ENCODE peak calls at places on chromosomes 5 and 9, in four cellular contexts. H, Y, O and X are unnamed samples. For H3K4me1, the result is how much of the 10 kb centered on the place peaks cover.

GRCh38 chr5:51383494-51384081 is 340 bp downstream of the ISL1 start:
- DNase-seq in Y (no peak), H (no peak), O (peak), X (peak)

GRCh38 chr5:119271758-119272730 is 83.8 kb upstream of the TNFAIP8 start:
- DNase-seq in H (peak), Y (no peak), O (no peak), X (no peak)

GRCh38 chr5:27124590-27124989 is 86.2 kb upstream of the CDH9 start:
- DNase-seq in Y (no peak), H (peak), O (peak), X (peak)

GRCh38 chr5:78781611-78782356 is 133.2 kb upstream of the LHFPL2 start:
- DNase-seq in H (no peak), Y (no peak), O (no peak), X (no peak)

GRCh38 chr5:52073993-52074689 is 690.9 kb downstream of the ISL1 start:
- DNase-seq in O (no peak), Y (no peak), H (no peak), X (no peak)

GRCh38 chr9:22049411-22049810 is 40.3 kb upstream of the CDKN2B start:
- DNase-seq in O (no peak), H (peak), Y (no peak), X (no peak)

GRCh38 chr5:177264178-177264577 is 39.3 kb downstream of the RAB24 start:
- DNase-seq in H (no peak), Y (no peak), O (no peak), X (no peak)

GRCh38 chr5:36744041-36744677 is 132.4 kb upstream of the NIPBL start:
- DNase-seq in H (peak), O (peak), Y (no peak), X (no peak)

GRCh38 chr5:127867006-127867788 is 164.0 kb downstream of the CCDC192 start:
- DNase-seq in H (no peak), Y (no peak), O (no peak), X (no peak)

GRCh38 chr5:76641514-76642120 is 18.4 kb upstream of the F2RL2 start:
- DNase-seq in Y (peak), H (peak), O (peak), X (peak)

GRCh38 chr5:92378961-92379611 is 996.0 kb upstream of the ARRDC3 start:
- DNase-seq in H (peak), Y (peak), O (peak), X (peak)

GRCh38 chr5:72160959-72161358 is 53.7 kb downstream of the MAP1B start:
- DNase-seq in O (no peak), H (peak), Y (no peak), X (no peak)

GRCh38 chr9:81759680-81760215 is 70.4 kb upstream of the TLE1 start:
- DNase-seq in H (peak), Y (no peak), O (no peak), X (no peak)

GRCh38 chr9:114893622-114894021 is 36.8 kb downstream of the TNFSF8 start:
- DNase-seq in Y (no peak), O (no peak), H (peak), X (no peak)

GRCh38 chr5:122099060-122099790 is 21.2 kb upstream of the LOX start:
- DNase-seq in O (no peak), Y (no peak), H (peak), X (peak)

GRCh38 chr5:115594343-115595047 is 7.8 kb downstream of the TICAM2 start:
- DNase-seq in H (peak), O (no peak), Y (no peak), X (no peak)

GRCh38 chr9:98983295-98984268 is 39.9 kb downstream of the COL15A1 start:
- DNase-seq in H (peak), Y (no peak), O (no peak), X (no peak)

GRCh38 chr5:55441107-55441771 is 93.5 kb downstream of the PLPP1 start:
- DNase-seq in Y (no peak), H (peak), O (peak), X (no peak)

GRCh38 chr5:68612972-68613371 is 397.4 kb downstream of the PIK3R1 start:
- DNase-seq in H (no peak), O (no peak), Y (no peak), X (no peak)

GRCh38 chr9:70561805-70562395 is 147.4 kb upstream of the KLF9 start:
- DNase-seq in Y (no peak), H (no peak), O (no peak), X (no peak)

GRCh38 chr5:117286813-117287212 is 712.2 kb upstream of the SEMA6A start:
- DNase-seq in O (no peak), H (no peak), Y (no peak), X (no peak)

GRCh38 chr5:159777049-159777448 is 139.2 kb upstream of the ADRA1B start:
- DNase-seq in O (no peak), H (no peak), Y (no peak), X (no peak)

GRCh38 chr9:110432253-110432652 is 94.6 kb upstream of the TXNDC8 start:
- DNase-seq in H (peak), Y (no peak), O (no peak), X (no peak)

GRCh38 chr5:114789773-114790402 is 379.8 kb downstream of the TRIM36 start:
- DNase-seq in H (peak), Y (no peak), O (peak), X (no peak)

GRCh38 chr9:34334337-34334824 is 5.0 kb downstream of the NUDT2 start:
- DNase-seq in O (no peak), Y (no peak), H (no peak), X (peak)

GRCh38 chr9:109355564-109356297 is 34.9 kb upstream of the EPB41L4B start:
- DNase-seq in H (no peak), Y (peak), O (no peak), X (no peak)

GRCh38 chr9:34253460-34253837 is 74.6 kb downstream of the UBAP1 start:
- DNase-seq in H (peak), Y (no peak), O (peak), X (no peak)

GRCh38 chr5:129830288-129830687 is 74.0 kb upstream of the CHSY3 start:
- DNase-seq in Y (no peak), O (no peak), H (no peak), X (no peak)

GRCh38 chr9:21543187-21543586 is 61.1 kb upstream of the IFNE start:
- DNase-seq in H (no peak), O (no peak), Y (no peak), X (no peak)

GRCh38 chr9:131616983-131617604 is 71.8 kb downstream of the PRRT1B start:
- DNase-seq in Y (no peak), H (no peak), O (no peak), X (no peak)

GRCh38 chr9:119086590-119086989 is 282.6 kb downstream of the BRINP1 start:
- DNase-seq in Y (peak), H (no peak), O (no peak), X (no peak)

GRCh38 chr5:59845733-59846132 is 47.8 kb downstream of the PDE4D start:
- DNase-seq in Y (no peak), H (peak), O (no peak), X (no peak)

GRCh38 chr9:95572370-95573151 is 55.8 kb upstream of the PTCH1 start:
- DNase-seq in Y (no peak), O (no peak), H (peak), X (no peak)

GRCh38 chr5:122963305-122963704 is 73.2 kb downstream of the PPIC start:
- DNase-seq in O (no peak), H (no peak), Y (no peak), X (no peak)

GRCh38 chr9:102521097-102521755 is 473.9 kb upstream of the CYLC2 start:
- DNase-seq in O (no peak), Y (no peak), H (no peak), X (no peak)

GRCh38 chr9:130779153-130779855 is 55.8 kb upstream of the ABL1 start:
- DNase-seq in O (no peak), H (peak), Y (no peak), X (no peak)

GRCh38 chr5:80220268-80220897 is 35.5 kb downstream of the SERINC5 start:
- DNase-seq in O (no peak), Y (no peak), H (no peak), X (no peak)

GRCh38 chr5:145685417-145685816 is 149.7 kb downstream of the PRELID2 start:
- DNase-seq in H (no peak), O (no peak), Y (no peak), X (no peak)
- H3K4me1 ChIP-seq in H (under half), O (under half), Y (under half), X (under half)

GRCh38 chr5:95872333-95873268 is 50.1 kb upstream of the GLRX start:
- DNase-seq in O (no peak), Y (no peak), H (peak), X (no peak)
- H3K27ac ChIP-seq in O (no peak), Y (no peak), H (peak), X (no peak)

DNA sequence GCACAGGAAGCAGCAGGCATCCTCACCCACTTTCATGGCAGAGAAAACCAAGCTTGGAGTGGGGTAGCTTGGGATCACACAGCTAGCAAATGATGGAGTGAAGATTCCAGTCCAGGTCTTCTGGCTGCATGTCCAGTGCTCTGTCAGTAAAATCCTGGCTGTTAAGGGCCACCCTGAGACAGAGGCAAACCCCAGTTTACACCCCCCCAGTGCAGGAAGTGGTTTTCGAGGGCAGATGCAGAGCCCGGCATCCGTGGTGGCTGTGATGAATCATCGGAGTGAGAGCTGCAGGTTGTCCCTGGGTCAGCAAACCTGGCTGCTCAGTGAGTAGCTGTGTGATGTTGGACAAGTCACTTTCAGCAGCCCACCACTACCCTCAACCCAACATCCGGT is 115.3 kb downstream of the RGS3 start:
- DNase-seq in O (no peak), Y (no peak), H (peak), X (no peak)
- H3K4me1 ChIP-seq in O (under half), Y (under half), H (half or more), X (under half)

DNA sequence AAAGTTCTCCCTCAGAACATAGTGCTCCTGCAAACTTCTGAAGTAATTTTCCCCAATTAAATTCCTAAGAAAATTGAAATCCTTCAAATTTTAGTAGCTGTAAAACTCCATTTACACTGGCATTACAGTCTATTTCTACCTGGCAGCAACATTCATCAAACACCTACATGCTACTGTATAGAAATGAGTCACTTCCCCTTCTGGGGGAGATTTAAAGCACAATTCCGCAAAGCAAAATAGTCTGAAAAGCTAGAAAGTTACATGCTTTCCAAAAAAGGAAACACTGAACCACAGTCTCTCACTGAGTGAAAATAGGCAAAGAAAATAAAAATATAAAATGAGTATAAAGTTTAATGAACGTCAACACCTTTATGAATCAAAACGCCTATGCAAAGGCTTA is 43.3 kb downstream of the MCTP1 start:
- DNase-seq in O (no peak), Y (no peak), H (no peak), X (no peak)
- H3K27ac ChIP-seq in O (no peak), Y (no peak), H (no peak), X (no peak)

DNA sequence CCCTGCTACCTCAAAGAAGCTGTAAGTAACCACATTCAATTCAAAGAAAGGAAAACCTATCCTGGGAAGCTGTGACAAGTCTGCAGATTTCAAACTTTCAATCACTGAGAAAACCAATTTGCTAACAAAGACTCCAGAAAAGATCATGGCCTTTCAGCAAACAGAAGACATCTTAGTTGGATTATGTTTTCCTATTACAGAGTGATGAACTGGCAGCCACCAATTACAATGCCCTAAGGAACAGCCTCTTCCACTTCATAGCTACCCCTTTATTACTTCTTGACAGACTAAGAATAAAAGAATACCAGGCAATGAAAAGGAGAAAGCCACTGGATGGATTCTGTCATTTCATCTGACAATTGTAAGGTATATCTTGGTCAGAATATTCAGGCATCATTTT is 128.2 kb upstream of the RASEF start:
- DNase-seq in O (no peak), H (no peak), Y (no peak), X (no peak)
- H3K4me1 ChIP-seq in O (under half), H (under half), Y (under half), X (under half)

GRCh38 chr9:122116040-122116439 is 22.9 kb upstream of the TTLL11 start:
- DNase-seq in H (no peak), O (no peak), Y (no peak), X (peak)

GRCh38 chr9:122118343-122119165 is 25.4 kb upstream of the TTLL11 start:
- DNase-seq in Y (no peak), H (no peak), O (no peak), X (no peak)

GRCh38 chr9:122113574-122113973 is 20.5 kb upstream of the TTLL11 start:
- DNase-seq in O (no peak), Y (no peak), H (no peak), X (no peak)

GRCh38 chr9:122116448-122117173 is 23.5 kb upstream of the TTLL11 start:
- DNase-seq in O (no peak), Y (no peak), H (no peak), X (no peak)

DNA sequence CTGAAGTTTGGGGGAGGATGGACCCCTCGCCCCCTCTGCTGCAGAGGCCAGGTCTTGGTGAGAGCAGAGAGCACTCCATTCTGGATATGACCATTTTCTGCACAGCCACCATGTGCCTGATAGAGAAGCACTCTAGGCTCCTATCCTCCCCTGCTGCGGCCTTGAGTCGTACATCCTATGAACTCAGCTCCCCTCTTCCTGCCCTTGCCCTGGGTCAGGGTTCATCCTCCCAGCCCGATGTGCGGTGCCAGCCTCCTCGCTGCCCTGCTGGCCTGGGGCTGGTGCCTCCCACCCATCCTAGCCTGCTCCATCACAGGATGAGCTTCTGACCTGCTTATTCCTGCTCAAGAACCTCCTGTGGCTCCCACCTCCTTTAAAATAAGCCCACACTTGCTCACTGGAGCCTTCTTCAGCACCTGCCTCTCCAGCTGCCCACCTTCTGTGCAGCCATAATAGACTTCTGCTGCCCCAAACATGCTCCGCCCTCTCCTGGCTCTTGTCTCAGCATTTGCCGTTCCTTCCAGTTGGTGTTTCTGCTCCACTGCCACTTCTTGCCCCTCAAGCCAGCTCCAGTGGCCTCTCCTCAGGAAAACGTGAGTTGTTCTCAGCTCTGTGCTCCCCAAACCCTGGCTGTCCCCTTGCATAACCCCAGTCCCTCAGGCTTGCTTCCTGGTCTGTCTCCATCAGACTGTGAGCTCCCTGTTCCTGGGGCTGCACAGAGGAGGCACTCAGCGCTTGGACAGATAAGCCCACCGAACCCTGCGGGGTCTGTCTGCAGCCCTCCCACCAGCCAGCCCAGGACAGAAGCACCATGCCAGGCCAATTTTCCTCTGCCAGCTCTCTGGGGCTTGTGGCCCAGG is 22.3 kb upstream of the TTLL11 start:
- DNase-seq in O (no peak), Y (no peak), H (no peak), X (no peak)
- H3K27ac ChIP-seq in O (no peak), Y (no peak), H (no peak), X (no peak)

DNA sequence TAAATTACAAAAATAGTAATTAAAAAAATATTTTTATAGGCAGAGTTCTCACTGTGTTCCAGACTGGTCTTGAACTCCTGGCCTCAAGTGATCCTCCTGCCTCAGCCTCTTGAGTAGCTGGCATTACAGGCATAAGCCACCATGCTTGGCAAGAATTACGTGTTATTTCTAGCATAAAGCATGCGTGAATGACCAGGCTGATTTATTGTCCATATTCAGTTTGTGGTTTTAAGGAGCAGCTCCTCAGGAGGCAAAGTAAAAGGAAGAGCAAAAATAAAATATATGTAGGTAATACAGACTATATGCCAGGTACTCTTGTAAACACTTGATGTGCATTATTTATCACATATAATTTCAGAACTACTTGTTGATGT is 7.1 kb upstream of the CD180 start:
- DNase-seq in Y (no peak), O (no peak), H (no peak), X (no peak)
- H3K4me1 ChIP-seq in Y (under half), O (under half), H (under half), X (under half)

GRCh38 chr5:150671509-150672236 is 10.6 kb downstream of the MYOZ3 start:
- DNase-seq in H (peak), O (peak), Y (no peak), X (peak)

GRCh38 chr5:150670961-150671337 is 9.9 kb downstream of the MYOZ3 start:
- DNase-seq in Y (no peak), O (no peak), H (no peak), X (no peak)

GRCh38 chr5:150672884-150673275 is 11.8 kb downstream of the MYOZ3 start:
- DNase-seq in H (no peak), Y (no peak), O (no peak), X (no peak)

GRCh38 chr5:150670275-150670960 is 9.4 kb downstream of the MYOZ3 start:
- DNase-seq in H (no peak), O (no peak), Y (no peak), X (no peak)

DNA sequence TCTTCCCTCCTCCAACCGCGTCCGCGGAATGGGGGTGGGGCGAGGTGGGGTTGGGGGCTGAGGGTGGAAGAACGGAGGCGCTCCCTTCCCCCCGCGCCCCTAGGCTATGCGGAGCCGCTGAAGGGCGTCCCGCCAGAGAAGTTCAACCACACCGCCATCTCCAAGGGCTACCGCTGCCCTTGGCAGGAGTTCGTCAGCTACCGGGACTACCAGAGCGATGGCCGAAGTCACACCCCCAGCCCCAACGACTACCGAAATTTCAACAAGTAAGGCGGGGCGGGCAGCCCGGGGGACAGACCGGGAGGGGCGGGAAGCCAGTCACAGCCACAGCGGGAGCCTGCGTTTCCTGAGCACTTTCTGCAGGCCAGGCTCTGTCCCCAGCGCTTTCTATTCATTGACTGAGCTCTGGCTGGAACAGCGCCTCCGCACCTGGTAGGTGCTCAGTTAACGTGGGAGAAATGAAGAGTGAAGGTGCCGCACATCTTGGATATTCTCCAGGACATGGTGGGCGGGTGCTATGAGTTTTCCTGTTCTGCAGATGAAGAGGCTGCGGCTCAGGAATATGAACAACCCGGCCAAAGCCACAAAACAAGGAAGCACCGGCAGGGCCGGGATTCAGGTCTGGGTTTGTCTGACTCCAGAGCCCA is 11.3 kb downstream of the MYOZ3 start:
- DNase-seq in H (peak), O (peak), Y (peak), X (peak)
- H3K27ac ChIP-seq in H (no peak), O (no peak), Y (no peak), X (no peak)

DNA sequence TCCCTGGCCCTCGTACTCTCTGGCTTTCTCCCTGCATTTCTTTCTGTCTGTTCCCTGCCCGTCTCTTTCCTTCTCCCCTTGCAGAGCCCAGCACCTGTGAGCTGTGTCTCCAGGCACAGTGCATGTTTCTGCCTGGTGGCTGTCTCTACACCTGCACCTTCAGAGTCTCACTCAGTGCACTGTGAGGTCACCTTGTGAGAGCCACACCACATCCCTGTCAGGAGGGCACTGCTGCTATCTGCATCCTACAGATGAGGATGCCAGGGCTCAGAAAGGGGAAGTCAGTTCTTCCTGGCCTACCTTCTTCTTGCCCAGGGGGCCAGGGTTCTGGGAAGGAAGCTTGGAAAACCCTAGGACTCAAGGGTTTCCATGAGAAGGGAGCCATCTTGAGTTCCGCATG is 69.7 kb upstream of the NEURL1B start:
- DNase-seq in H (no peak), O (no peak), Y (no peak), X (no peak)
- H3K4me1 ChIP-seq in H (under half), O (half or more), Y (under half), X (under half)